ENCODE peak calls at places on chromosomes 12 and 14, in five cellular contexts. K, Z, O, I and S are unnamed samples.

GRCh38 chr12:130394906-130395305 is 57.2 kb downstream of the PIWIL1 start:
- DNase-seq in K (no peak), Z (no peak), O (no peak), I (no peak), S (no peak)

GRCh38 chr14:76844223-76844622 is 18.0 kb downstream of the LRRC74A start:
- DNase-seq in K (peak), Z (peak), O (peak), I (peak), S (no peak)

GRCh38 chr12:1698638-1699214 is 7.9 kb downstream of the ADIPOR2 start:
- DNase-seq in K (no peak), Z (no peak), O (no peak), I (no peak), S (no peak)

GRCh38 chr12:47774664-47775063 is 1.6 kb downstream of the SLC48A1 start:
- DNase-seq in K (no peak), Z (no peak), O (no peak), I (peak), S (peak)

GRCh38 chr14:34604990-34605389 is 25.0 kb downstream of the SNX6 start:
- DNase-seq in K (no peak), Z (peak), O (no peak), I (no peak), S (no peak)

GRCh38 chr14:100835278-100836052 is 9.5 kb downstream of the MEG3 start:
- DNase-seq in K (no peak), Z (no peak), O (no peak), I (no peak), S (no peak)

GRCh38 chr14:105023791-105024480 is 3.1 kb upstream of the CDCA4 start:
- DNase-seq in K (no peak), Z (no peak), O (no peak), I (no peak), S (no peak)

GRCh38 chr14:96806836-96807235 is 9.7 kb downstream of the VRK1 start:
- DNase-seq in K (no peak), Z (no peak), O (no peak), I (no peak), S (no peak)

GRCh38 chr12:41745593-41745992 is 399.1 kb downstream of the GXYLT1 start:
- DNase-seq in K (no peak), Z (no peak), O (no peak), I (no peak), S (no peak)

GRCh38 chr12:88029093-88029665 is at the start of gene C12orf50:
- DNase-seq in K (no peak), Z (no peak), O (no peak), I (no peak), S (no peak)

GRCh38 chr14:52553002-52553670 is 500 bp downstream of the GPR137C start:
- DNase-seq in K (peak), Z (peak), O (peak), I (peak), S (no peak)

GRCh38 chr14:59848671-59849070 is 21.9 kb downstream of the RTN1 start:
- DNase-seq in K (no peak), Z (no peak), O (no peak), I (no peak), S (no peak)

GRCh38 chr12:45425426-45425825 is 209.5 kb downstream of the ANO6 start:
- DNase-seq in K (no peak), Z (no peak), O (no peak), I (no peak), S (no peak)

GRCh38 chr12:57535764-57536596 is 11.0 kb downstream of the DCTN2 start:
- DNase-seq in K (no peak), Z (no peak), O (no peak), I (no peak), S (no peak)

GRCh38 chr12:101616027-101616494 is 21.3 kb downstream of the MYBPC1 start:
- DNase-seq in K (no peak), Z (peak), O (no peak), I (no peak), S (no peak)

GRCh38 chr14:53055003-53055402 is 98.1 kb downstream of the DDHD1 start:
- DNase-seq in K (no peak), Z (peak), O (no peak), I (no peak), S (peak)

GRCh38 chr14:49852351-49853157 is at the start of gene NEMF:
- DNase-seq in K (peak), Z (peak), O (peak), I (peak), S (peak)

GRCh38 chr14:49857427-49858003 is 4.9 kb upstream of the NEMF start:
- DNase-seq in K (no peak), Z (no peak), O (no peak), I (no peak), S (no peak)

GRCh38 chr14:49853158-49853477 is 530 bp upstream of the NEMF start:
- DNase-seq in K (no peak), Z (no peak), O (no peak), I (no peak), S (no peak)

GRCh38 chr14:49849213-49849847 is 3.3 kb downstream of the NEMF start:
- DNase-seq in K (no peak), Z (no peak), O (no peak), I (no peak), S (no peak)

GRCh38 chr14:49853572-49854375 is 1.2 kb upstream of the NEMF start:
- DNase-seq in K (peak), Z (peak), O (peak), I (peak), S (no peak)
- H3K4me3 ChIP-seq in K (no peak), Z (no peak), O (peak), I (peak), S (no peak)

GRCh38 chr12:121468451-121468850 is 68.5 kb downstream of the RNF34 start:
- DNase-seq in K (no peak), Z (no peak), O (no peak), I (no peak), S (no peak)

GRCh38 chr12:121464331-121464730 is 64.4 kb downstream of the RNF34 start:
- DNase-seq in K (no peak), Z (no peak), O (no peak), I (no peak), S (no peak)

GRCh38 chr12:121465921-121466799 is 66.2 kb downstream of the RNF34 start:
- DNase-seq in K (no peak), Z (peak), O (peak), I (no peak), S (peak)

GRCh38 chr12:121466800-121467637 is 67.1 kb downstream of the RNF34 start:
- DNase-seq in K (peak), Z (peak), O (peak), I (peak), S (peak)

DNA sequence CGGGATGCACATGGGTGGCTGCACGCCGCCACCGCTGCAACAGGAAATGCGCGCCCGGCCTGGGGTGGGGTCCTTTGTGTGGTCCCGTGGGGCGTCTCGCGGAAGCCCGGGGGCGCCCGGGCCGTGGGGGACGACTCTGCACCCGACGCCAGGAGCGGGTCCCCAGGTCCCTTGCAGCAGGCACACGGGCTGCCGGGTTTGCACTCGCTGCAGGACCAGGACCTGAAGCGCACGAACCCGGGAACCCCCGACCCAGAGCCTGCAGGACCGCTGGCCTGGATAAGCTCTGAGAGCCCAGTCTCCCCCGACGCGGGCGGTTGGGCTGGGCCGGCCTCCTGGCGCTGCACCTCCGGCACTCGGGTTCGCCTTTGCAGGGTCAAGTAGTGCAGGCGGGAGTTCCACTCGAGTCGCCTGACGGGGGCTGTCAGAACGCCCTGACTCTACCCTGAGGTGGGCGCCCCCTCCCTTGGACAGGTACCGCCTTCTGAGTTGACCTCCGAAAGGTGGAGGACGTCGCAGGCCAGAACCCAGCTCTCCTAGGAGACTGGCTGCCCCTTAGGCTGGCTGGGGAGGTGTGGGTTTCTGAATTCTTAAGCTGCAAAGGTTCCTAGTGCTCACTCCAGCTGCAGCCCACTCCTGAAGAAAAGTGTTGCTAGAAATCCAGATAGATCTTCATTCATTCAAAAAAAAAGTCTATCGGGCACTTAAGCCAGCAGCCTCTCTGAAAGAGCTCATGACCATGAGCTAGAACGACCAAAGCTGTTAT is 67.9 kb downstream of the RNF34 start:
- DNase-seq in K (peak), Z (peak), O (no peak), I (peak), S (no peak)
- H3K4me3 ChIP-seq in K (peak), Z (peak), O (peak), I (peak), S (peak)

DNA sequence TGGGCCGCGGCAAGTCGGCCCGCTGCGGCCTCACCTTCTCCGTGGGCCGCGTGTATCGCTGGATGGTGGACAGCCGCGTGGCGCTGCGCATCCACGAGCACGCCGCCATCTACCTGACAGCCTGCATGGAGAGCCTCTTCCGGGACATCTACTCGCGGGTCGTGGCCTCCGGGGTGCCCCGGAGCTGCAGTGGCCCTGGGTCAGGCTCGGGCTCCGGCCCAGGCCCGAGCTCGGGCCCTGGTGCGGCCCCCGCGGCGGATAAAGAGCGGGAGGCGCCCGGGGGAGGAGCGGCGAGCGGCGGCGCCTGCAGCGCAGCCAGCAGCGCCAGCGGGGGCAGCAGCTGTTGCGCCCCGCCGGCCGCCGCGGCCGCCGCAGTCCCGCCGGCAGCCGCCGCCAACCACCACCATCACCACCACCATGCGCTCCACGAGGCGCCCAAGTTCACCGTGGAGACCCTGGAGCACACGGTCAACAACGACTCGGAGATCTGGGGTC is 226.2 kb upstream of the CRY1 start:
- DNase-seq in K (no peak), Z (no peak), O (no peak), I (no peak), S (no peak)
- H3K4me3 ChIP-seq in K (peak), Z (no peak), O (peak), I (peak), S (no peak)

GRCh38 chr14:36161781-36162180 is 14.7 kb downstream of the PTCSC3 start:
- DNase-seq in K (no peak), Z (no peak), O (no peak), I (no peak), S (no peak)

GRCh38 chr14:36167431-36167830 is 9.1 kb downstream of the PTCSC3 start:
- DNase-seq in K (no peak), Z (no peak), O (no peak), I (no peak), S (no peak)

GRCh38 chr14:36162267-36162666 is 14.3 kb downstream of the PTCSC3 start:
- DNase-seq in K (no peak), Z (no peak), O (no peak), I (no peak), S (no peak)

GRCh38 chr14:36163451-36163850 is 13.1 kb downstream of the PTCSC3 start:
- DNase-seq in K (no peak), Z (no peak), O (no peak), I (no peak), S (no peak)
- H3K4me3 ChIP-seq in K (no peak), Z (no peak), O (no peak), I (no peak), S (no peak)

DNA sequence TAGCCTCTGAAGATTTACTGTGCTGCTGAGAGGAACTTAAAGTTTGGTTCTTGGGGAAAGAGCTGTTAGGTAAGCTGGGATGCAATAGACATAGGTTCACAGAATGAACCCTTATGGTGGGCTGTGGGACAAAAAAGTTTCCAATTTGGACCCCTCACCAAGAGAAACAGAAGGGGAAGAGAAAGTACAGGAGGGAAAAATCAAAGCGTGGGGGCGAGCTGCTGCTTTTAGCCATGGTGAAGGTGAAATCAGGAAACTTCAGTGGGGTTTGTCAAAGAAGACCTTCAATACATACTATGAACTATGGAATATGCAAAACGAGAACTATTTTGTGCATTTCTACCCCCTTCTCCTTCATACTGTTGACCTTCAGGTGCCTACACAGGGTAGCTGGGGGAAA is 10.6 kb upstream of the NINJ2 start:
- DNase-seq in K (no peak), Z (no peak), O (no peak), I (no peak), S (no peak)
- H3K4me3 ChIP-seq in K (no peak), Z (no peak), O (no peak), I (no peak), S (no peak)

GRCh38 chr12:126770188-126770587 is 1496.8 kb upstream of the TMEM132C start:
- DNase-seq in K (no peak), Z (no peak), O (no peak), I (no peak), S (no peak)
- H3K4me3 ChIP-seq in K (no peak), Z (no peak), O (no peak), I (no peak), S (no peak)

GRCh38 chr14:92456215-92457017 is 57.2 kb upstream of the RIN3 start:
- DNase-seq in K (no peak), Z (peak), O (peak), I (no peak), S (peak)

GRCh38 chr14:92459479-92460421 is 53.8 kb upstream of the RIN3 start:
- DNase-seq in K (no peak), Z (peak), O (no peak), I (no peak), S (no peak)

GRCh38 chr14:92458959-92459478 is 54.6 kb upstream of the RIN3 start:
- DNase-seq in K (no peak), Z (no peak), O (no peak), I (no peak), S (no peak)

GRCh38 chr14:92457018-92457565 is 56.5 kb upstream of the RIN3 start:
- DNase-seq in K (no peak), Z (no peak), O (no peak), I (no peak), S (no peak)

GRCh38 chr14:92458136-92458958 is 55.2 kb upstream of the RIN3 start:
- DNase-seq in K (no peak), Z (no peak), O (no peak), I (no peak), S (no peak)
- H3K4me3 ChIP-seq in K (no peak), Z (no peak), O (no peak), I (no peak), S (no peak)

DNA sequence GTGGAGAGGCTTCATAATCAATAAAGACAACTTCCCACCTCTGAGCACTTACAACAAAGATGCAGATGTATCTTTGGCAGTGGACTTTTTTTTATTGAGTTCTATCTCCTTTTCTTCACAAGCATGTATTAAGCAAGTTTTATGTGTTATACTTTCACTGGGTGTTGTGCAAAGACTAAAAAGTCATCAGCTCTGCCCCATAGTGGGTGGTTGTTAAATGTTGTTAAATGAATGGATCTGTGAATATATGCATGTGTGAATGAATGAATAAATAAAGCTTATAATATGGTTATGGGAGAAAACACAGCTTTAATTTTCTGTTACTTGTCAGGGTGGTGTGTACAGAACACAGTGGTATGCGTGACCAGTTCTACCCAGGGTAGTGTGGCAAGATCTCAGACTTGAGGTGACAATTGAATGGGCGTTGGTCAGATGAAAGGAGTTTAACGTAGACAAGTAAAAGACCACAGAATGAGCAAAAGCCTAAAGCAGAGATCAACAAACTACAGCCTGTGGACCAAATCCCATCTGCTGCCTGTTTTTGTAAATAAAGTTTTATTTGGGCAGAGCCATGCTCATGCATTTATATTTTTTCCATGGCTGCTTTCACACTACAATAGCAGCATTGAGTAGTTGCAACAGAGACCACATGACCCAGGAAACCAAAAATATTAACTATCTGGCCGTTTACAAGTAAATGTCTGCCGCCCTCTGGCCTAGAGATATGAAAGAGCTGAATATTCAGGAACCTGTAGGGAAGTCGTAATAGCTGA is 207.3 kb upstream of the EEA1 start:
- DNase-seq in K (no peak), Z (no peak), O (no peak), I (no peak), S (no peak)
- H3K4me3 ChIP-seq in K (no peak), Z (no peak), O (no peak), I (no peak), S (no peak)

GRCh38 chr14:54773171-54774006 is 129.2 kb downstream of the GCH1 start:
- DNase-seq in K (peak), Z (peak), O (peak), I (peak), S (peak)
- H3K4me3 ChIP-seq in K (no peak), Z (no peak), O (no peak), I (no peak), S (peak)

GRCh38 chr12:127233016-127233415 is 1034.0 kb upstream of the TMEM132C start:
- DNase-seq in K (no peak), Z (no peak), O (no peak), I (no peak), S (no peak)

GRCh38 chr12:127235771-127236170 is 1031.2 kb upstream of the TMEM132C start:
- DNase-seq in K (no peak), Z (no peak), O (no peak), I (no peak), S (no peak)

GRCh38 chr12:127236491-127236890 is 1030.5 kb upstream of the TMEM132C start:
- DNase-seq in K (no peak), Z (no peak), O (no peak), I (no peak), S (no peak)

GRCh38 chr12:127231366-127231765 is 1035.6 kb upstream of the TMEM132C start:
- DNase-seq in K (no peak), Z (no peak), O (no peak), I (no peak), S (no peak)

DNA sequence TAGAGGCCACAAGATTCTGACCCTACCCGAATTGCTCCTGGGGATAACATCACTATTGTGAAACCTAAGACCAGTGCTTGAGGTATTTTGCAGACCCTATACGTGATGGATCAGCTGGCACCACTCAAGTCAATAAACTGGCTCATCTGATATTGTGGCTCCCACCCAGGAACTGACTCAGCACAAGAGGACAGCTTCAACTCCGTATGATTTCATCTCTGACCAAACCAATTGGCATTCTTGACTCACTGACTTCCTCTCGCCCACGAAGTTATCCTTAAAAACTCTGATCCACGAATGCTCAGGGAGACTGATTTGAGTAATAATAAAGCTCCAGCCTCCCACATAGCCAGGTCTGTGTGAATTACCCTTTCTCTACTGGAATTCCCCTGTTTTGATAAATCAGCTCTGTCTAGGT is 1036.1 kb upstream of the TMEM132C start:
- DNase-seq in K (no peak), Z (no peak), O (no peak), I (no peak), S (no peak)
- H3K4me3 ChIP-seq in K (no peak), Z (no peak), O (no peak), I (no peak), S (no peak)